ENCODE peak calls at places on chromosomes 12 and 14, in seven cellular contexts. L is stimulated activated CD8-positive, alpha-beta memory T cell treated with anti-CD3 and anti-CD28 coated beads, Interleukin-4, amount 100 ng/mL, for 1 hour; P is pancreas; G is NCI-H226; Z is T-helper 2 cell; V is left colon; K is GM19239. U is an unnamed sample.

GRCh38 chr12:13004368-13004767 is 4.3 kb upstream of the HEBP1 start:
- DNase-seq in L (no peak), P (no peak), G (no peak), Z (no peak), V (no peak), K (no peak), U (no peak)

GRCh38 chr14:65501328-65501727 is 88.8 kb downstream of the FUT8 start:
- DNase-seq in L (no peak), P (no peak), G (no peak), Z (no peak), V (no peak), K (no peak), U (no peak)

GRCh38 chr12:103208006-103208405 is 250.5 kb downstream of the ASCL1 start:
- DNase-seq in L (no peak), P (no peak), G (no peak), Z (no peak), V (no peak), K (no peak), U (no peak)

GRCh38 chr14:94998702-94999101 is 158.6 kb downstream of the DICER1 start:
- DNase-seq in L (no peak), P (no peak), G (no peak), Z (no peak), V (no peak), K (no peak), U (no peak)

GRCh38 chr12:32083489-32083888 is 23.2 kb upstream of the BICD1 start:
- DNase-seq in L (no peak), P (no peak), G (peak; percentile 51), Z (no peak), V (no peak), K (no peak), U (no peak)

GRCh38 chr14:74599946-74600345 is 12.1 kb downstream of the LTBP2 start:
- DNase-seq in L (no peak), P (no peak), G (no peak), Z (no peak), V (no peak), K (no peak), U (no peak)

GRCh38 chr12:6554168-6554989 is 1.5 kb downstream of the IFFO1 start:
- DNase-seq in L (no peak), P (peak; percentile 60), G (peak; percentile 93), Z (peak; percentile 82), V (peak; percentile 72), K (peak; percentile 89), U (peak; percentile 82)

GRCh38 chr12:124520258-124520657 is 47.2 kb downstream of the NCOR2 start:
- DNase-seq in L (no peak), P (peak; percentile 85), G (no peak), Z (no peak), V (no peak), K (no peak), U (no peak)

GRCh38 chr12:48237048-48237630 is 34.0 kb upstream of the OR10AD1 start:
- DNase-seq in L (no peak), P (no peak), G (no peak), Z (no peak), V (no peak), K (no peak), U (no peak)

GRCh38 chr12:6074979-6075585 is 49.4 kb downstream of the VWF start:
- DNase-seq in L (no peak), P (no peak), G (no peak), Z (peak; percentile 23), V (peak; percentile 43), K (no peak), U (peak; percentile 35)

GRCh38 chr12:119869720-119870119 is 7.4 kb downstream of the CIT start:
- DNase-seq in L (no peak), P (no peak), G (peak; percentile 68), Z (no peak), V (peak; percentile 26), K (no peak), U (no peak)